ENCODE peak calls at places on chromosomes 5 and 9, in six cellular contexts. One of them, this sample, is unnamed.

GRCh38 chr5:10695055-10695649 is 65.9 kb downstream of the DAP start:
- DNase-seq in hippocampal formation: peak
- DNase-seq in astrocyte of the spinal cord: peak
- DNase-seq in MM.1S: no peak
- DNase-seq in CD8-positive, alpha-beta memory T cell: no peak
- DNase-seq in nephron progenitor cell: peak
- DNase-seq in this sample: peak

GRCh38 chr5:55345327-55345726 is 37.5 kb downstream of the MTREX start:
- DNase-seq in MM.1S: no peak
- DNase-seq in CD8-positive, alpha-beta memory T cell: no peak
- DNase-seq in hippocampal formation: no peak
- DNase-seq in astrocyte of the spinal cord: no peak
- DNase-seq in nephron progenitor cell: no peak
- DNase-seq in this sample: no peak

GRCh38 chr9:133777871-133778270 is 39.7 kb upstream of the SARDH start:
- DNase-seq in CD8-positive, alpha-beta memory T cell: no peak
- DNase-seq in nephron progenitor cell: no peak
- DNase-seq in MM.1S: no peak
- DNase-seq in hippocampal formation: no peak
- DNase-seq in astrocyte of the spinal cord: no peak
- DNase-seq in this sample: no peak

GRCh38 chr5:139051392-139051791 is 146.8 kb downstream of the SIL1 start:
- DNase-seq in nephron progenitor cell: no peak
- DNase-seq in CD8-positive, alpha-beta memory T cell: no peak
- DNase-seq in astrocyte of the spinal cord: peak
- DNase-seq in MM.1S: no peak
- DNase-seq in hippocampal formation: no peak
- DNase-seq in this sample: no peak

GRCh38 chr5:180122875-180123274 is 51.3 kb upstream of the RNF130 start:
- DNase-seq in hippocampal formation: no peak
- DNase-seq in astrocyte of the spinal cord: no peak
- DNase-seq in CD8-positive, alpha-beta memory T cell: no peak
- DNase-seq in MM.1S: no peak
- DNase-seq in nephron progenitor cell: no peak
- DNase-seq in this sample: no peak

GRCh38 chr5:97968346-97968745 is 785.3 kb upstream of the RIOK2 start:
- DNase-seq in hippocampal formation: no peak
- DNase-seq in nephron progenitor cell: no peak
- DNase-seq in astrocyte of the spinal cord: no peak
- DNase-seq in CD8-positive, alpha-beta memory T cell: no peak
- DNase-seq in MM.1S: no peak
- DNase-seq in this sample: no peak

GRCh38 chr5:172503925-172504730 is 49.8 kb upstream of the SH3PXD2B start:
- DNase-seq in MM.1S: no peak
- DNase-seq in hippocampal formation: no peak
- DNase-seq in astrocyte of the spinal cord: no peak
- DNase-seq in CD8-positive, alpha-beta memory T cell: no peak
- DNase-seq in nephron progenitor cell: no peak
- DNase-seq in this sample: no peak

GRCh38 chr5:148849461-148849860 is 23.1 kb downstream of the ADRB2 start:
- DNase-seq in nephron progenitor cell: no peak
- DNase-seq in astrocyte of the spinal cord: no peak
- DNase-seq in hippocampal formation: no peak
- DNase-seq in CD8-positive, alpha-beta memory T cell: peak
- DNase-seq in MM.1S: peak
- DNase-seq in this sample: no peak

GRCh38 chr5:89916131-89916530 is 493.4 kb downstream of the CETN3 start:
- DNase-seq in astrocyte of the spinal cord: no peak
- DNase-seq in MM.1S: no peak
- DNase-seq in CD8-positive, alpha-beta memory T cell: no peak
- DNase-seq in nephron progenitor cell: no peak
- DNase-seq in hippocampal formation: no peak
- DNase-seq in this sample: no peak

GRCh38 chr9:97704327-97704677 is 7.2 kb upstream of the XPA start:
- DNase-seq in CD8-positive, alpha-beta memory T cell: no peak
- DNase-seq in hippocampal formation: no peak
- DNase-seq in nephron progenitor cell: no peak
- DNase-seq in astrocyte of the spinal cord: no peak
- DNase-seq in MM.1S: no peak
- DNase-seq in this sample: no peak

GRCh38 chr9:88923653-88924284 is 67.5 kb upstream of the S1PR3 start:
- DNase-seq in nephron progenitor cell: no peak
- DNase-seq in astrocyte of the spinal cord: no peak
- DNase-seq in MM.1S: no peak
- DNase-seq in hippocampal formation: no peak
- DNase-seq in CD8-positive, alpha-beta memory T cell: no peak
- DNase-seq in this sample: no peak

GRCh38 chr9:120396926-120397325 is 183.0 kb downstream of the CDK5RAP2 start:
- DNase-seq in nephron progenitor cell: no peak
- DNase-seq in MM.1S: no peak
- DNase-seq in astrocyte of the spinal cord: peak
- DNase-seq in hippocampal formation: no peak
- DNase-seq in CD8-positive, alpha-beta memory T cell: no peak
- DNase-seq in this sample: no peak

GRCh38 chr5:143362828-143363227 is 40.7 kb downstream of the NR3C1 start:
- DNase-seq in MM.1S: no peak
- DNase-seq in hippocampal formation: no peak
- DNase-seq in CD8-positive, alpha-beta memory T cell: no peak
- DNase-seq in astrocyte of the spinal cord: no peak
- DNase-seq in nephron progenitor cell: no peak
- DNase-seq in this sample: no peak

GRCh38 chr5:176203086-176203485 is 35.1 kb upstream of the SIMC1 start:
- DNase-seq in MM.1S: no peak
- DNase-seq in CD8-positive, alpha-beta memory T cell: no peak
- DNase-seq in astrocyte of the spinal cord: no peak
- DNase-seq in nephron progenitor cell: no peak
- DNase-seq in hippocampal formation: no peak
- DNase-seq in this sample: no peak

GRCh38 chr5:56973473-56973872 is 21.6 kb upstream of the MIER3 start:
- DNase-seq in MM.1S: no peak
- DNase-seq in astrocyte of the spinal cord: no peak
- DNase-seq in hippocampal formation: no peak
- DNase-seq in nephron progenitor cell: no peak
- DNase-seq in CD8-positive, alpha-beta memory T cell: no peak
- DNase-seq in this sample: no peak

GRCh38 chr9:131585375-131585774 is 40.1 kb downstream of the PRRT1B start:
- DNase-seq in nephron progenitor cell: no peak
- DNase-seq in CD8-positive, alpha-beta memory T cell: peak
- DNase-seq in hippocampal formation: no peak
- DNase-seq in MM.1S: peak
- DNase-seq in astrocyte of the spinal cord: no peak
- DNase-seq in this sample: peak

This sample was measured in pons.